ENCODE peak calls at places on chromosomes 4 and X, in ten cellular contexts. V is bronchial epithelial cell; M is cardiac fibroblast; R is iris pigment epithelial cell; H is stimulated activated CD8-positive, alpha-beta memory T cell treated with anti-CD3 and anti-CD28 coated beads, Interleukin-15, amount 100 ng/mL, for 24 hours; A is M059J; K is esophagus squamous epithelium; O is stimulated activated CD4-positive, alpha-beta T cell treated with anti-CD3 and anti-CD28 coated beads, Interleukin-15, amount 100 ng/mL, for 1 hour; I is Daoy; P is GM04504. D is an unnamed sample.

GRCh38 chrX:2596050-2596449 is 95.0 kb upstream of the CD99 start:
- DNase-seq in P (no peak), V (no peak), K (no peak), O (no peak), R (no peak), I (no peak), M (peak), A (no peak), H (no peak), D (no peak)

GRCh38 chrX:32673193-32673592 is 538.2 kb downstream of the DMD start:
- DNase-seq in R (peak), V (peak), M (peak), H (no peak), P (no peak), I (no peak), K (no peak), A (peak), O (no peak), D (no peak)

GRCh38 chr4:172845281-172845680 is 323.3 kb upstream of the GALNT7 start:
- DNase-seq in A (no peak), P (no peak), R (no peak), M (no peak), O (no peak), V (no peak), K (no peak), H (no peak), I (no peak), D (no peak)

GRCh38 chr4:14897217-14897616 is 105.1 kb upstream of the CPEB2 start:
- DNase-seq in K (no peak), I (no peak), A (no peak), R (no peak), M (peak), P (no peak), O (no peak), V (peak), H (no peak), D (no peak)

GRCh38 chr4:55173580-55173979 is 48.2 kb upstream of the KDR start:
- DNase-seq in A (peak), R (peak), V (peak), H (no peak), K (no peak), O (no peak), P (no peak), M (peak), I (peak), D (no peak)

GRCh38 chr4:18390655-18391369 is 369.3 kb upstream of the LCORL start:
- DNase-seq in H (no peak), K (no peak), I (no peak), R (peak), M (peak), V (peak), O (no peak), P (no peak), A (peak), D (no peak)

GRCh38 chr4:65658117-65658516 is 12.2 kb downstream of the EPHA5 start:
- DNase-seq in I (no peak), V (no peak), O (no peak), H (no peak), R (no peak), P (no peak), M (no peak), A (no peak), K (no peak), D (no peak)

GRCh38 chrX:4263005-4263404 is 549.6 kb upstream of the PRKX start:
- DNase-seq in O (no peak), I (no peak), V (peak), R (peak), P (no peak), K (no peak), M (no peak), A (no peak), H (no peak), D (no peak)

GRCh38 chr4:83075271-83075670 is 39.3 kb downstream of the PLAC8 start:
- DNase-seq in A (peak), O (no peak), M (no peak), R (peak), K (no peak), H (no peak), I (no peak), V (no peak), P (no peak), D (no peak)

GRCh38 chr4:128858875-128859696 is 49.6 kb downstream of the JADE1 start:
- DNase-seq in M (peak), H (no peak), K (no peak), I (no peak), V (no peak), R (peak), P (peak), O (no peak), A (no peak), D (no peak)

GRCh38 chr4:91826186-91826585 is 477.6 kb upstream of the GRID2 start:
- DNase-seq in I (no peak), P (peak), M (peak), H (no peak), A (peak), V (peak), K (no peak), O (no peak), R (peak), D (no peak)

GRCh38 chr4:129545599-129546278 is 449.8 kb downstream of the C4orf33 start:
- DNase-seq in R (peak), H (no peak), K (no peak), O (no peak), V (peak), M (peak), A (peak), P (no peak), I (peak), D (no peak)

GRCh38 chr4:53613428-53613827 is 22.1 kb upstream of the LNX1 start:
- DNase-seq in R (no peak), H (no peak), V (no peak), A (no peak), K (no peak), I (no peak), O (no peak), M (no peak), P (no peak), D (no peak)

GRCh38 chrX:87516716-87517115 is 886 bp upstream of the KLHL4 start:
- DNase-seq in A (peak), M (peak), K (no peak), H (no peak), R (peak), P (no peak), O (no peak), V (peak), I (peak), D (no peak)

GRCh38 chrX:38672646-38673045 is 111.3 kb downstream of the TSPAN7 start:
- DNase-seq in K (no peak), O (no peak), H (no peak), P (no peak), M (no peak), V (no peak), A (no peak), R (no peak), I (no peak), D (no peak)

GRCh38 chr4:132062611-132063239 is 1086.4 kb upstream of the PCDH10 start:
- DNase-seq in A (no peak), K (no peak), H (no peak), V (no peak), O (no peak), M (no peak), P (no peak), R (no peak), I (no peak), D (no peak)

GRCh38 chr4:165138843-165139242 is 26.2 kb upstream of the TMEM192 start:
- DNase-seq in V (no peak), I (no peak), R (no peak), M (no peak), P (no peak), H (no peak), A (no peak), K (no peak), O (no peak), D (no peak)

GRCh38 chr4:110055014-110055768 is 142.5 kb downstream of the EGF start:
- DNase-seq in H (no peak), R (peak), O (no peak), M (peak), K (no peak), V (peak), P (no peak), A (peak), I (peak), D (no peak)

GRCh38 chr4:1369091-1369450 is 22.1 kb downstream of the UVSSA start:
- DNase-seq in P (no peak), H (no peak), I (no peak), V (no peak), R (no peak), O (no peak), M (no peak), K (no peak), A (no peak), D (no peak)

GRCh38 chr4:150457802-150458201 is 124.1 kb upstream of the MAB21L2 start:
- DNase-seq in P (no peak), H (no peak), V (no peak), O (no peak), M (peak), A (peak), K (no peak), R (peak), I (no peak), D (no peak)

GRCh38 chr4:153181293-153182080 is 22.8 kb upstream of the TRIM2 start:
- DNase-seq in I (peak), O (no peak), M (no peak), R (no peak), V (peak), H (no peak), A (peak), P (no peak), K (no peak), D (no peak)

GRCh38 chr4:137390707-137391106 is 141.6 kb downstream of the PCDH18 start:
- DNase-seq in V (no peak), A (no peak), K (no peak), P (peak), H (no peak), R (peak), O (no peak), I (no peak), M (peak), D (no peak)

GRCh38 chr4:80125252-80126177 is 52.5 kb upstream of the ANTXR2 start:
- DNase-seq in M (peak), R (peak), O (no peak), V (peak), I (no peak), H (no peak), P (peak), A (peak), K (no peak), D (peak)

GRCh38 chr4:104726002-104726401 is 231.3 kb upstream of the CXXC4 start:
- DNase-seq in R (no peak), K (no peak), H (no peak), P (no peak), I (no peak), M (no peak), A (no peak), O (no peak), V (no peak), D (no peak)

GRCh38 chrX:94058728-94059382 is 384.8 kb downstream of the FAM133A start:
- DNase-seq in R (peak), K (no peak), I (no peak), O (no peak), V (peak), M (peak), H (no peak), P (peak), A (peak), D (no peak)

GRCh38 chr4:119543794-119544193 is 84.8 kb downstream of the PDE5A start:
- DNase-seq in I (no peak), V (no peak), P (no peak), O (no peak), R (peak), A (no peak), M (no peak), H (no peak), K (no peak), D (no peak)

GRCh38 chrX:6448003-6448402 is 86.9 kb downstream of the VCX3A start:
- DNase-seq in P (no peak), O (no peak), M (no peak), H (no peak), R (no peak), A (peak), I (no peak), V (no peak), K (no peak), D (no peak)

GRCh38 chrX:53732797-53733196 is 46.3 kb upstream of the HUWE1 start:
- DNase-seq in O (no peak), H (no peak), V (no peak), P (no peak), I (no peak), A (no peak), R (no peak), K (no peak), M (peak), D (no peak)

GRCh38 chr4:128303986-128304385 is 16.4 kb upstream of the PGRMC2 start:
- DNase-seq in M (no peak), P (no peak), V (no peak), K (no peak), I (no peak), A (no peak), O (no peak), H (no peak), R (no peak), D (no peak)

GRCh38 chr4:185465707-185466106 is 5.8 kb downstream of the CCDC110 start:
- DNase-seq in V (no peak), H (no peak), R (no peak), M (no peak), O (no peak), I (no peak), A (no peak), K (no peak), P (no peak), D (no peak)

GRCh38 chrX:112614640-112615039 is 65.1 kb downstream of the LHFPL1 start:
- DNase-seq in V (no peak), H (no peak), I (no peak), O (no peak), A (peak), M (peak), P (no peak), R (peak), K (no peak), D (no peak)